ENCODE peak calls at places on chromosomes 5 and 9, in five cellular contexts. One of them, this sample, is unnamed.

GRCh38 chr5:126961702-126962101 is 68.7 kb downstream of the MARCHF3 start:
- DNase-seq in LoVo: no peak
- DNase-seq in SW 1271: peak
- DNase-seq in fibroblast of gingiva: peak
- DNase-seq in RWPE1: peak
- DNase-seq in this sample: no peak

GRCh38 chr5:73901455-73901854 is 275.5 kb downstream of the ARHGEF28 start:
- DNase-seq in SW 1271: peak
- DNase-seq in fibroblast of gingiva: no peak
- DNase-seq in LoVo: peak
- DNase-seq in RWPE1: peak
- DNase-seq in this sample: no peak

GRCh38 chr5:89043676-89044075 is 160.7 kb upstream of the MEF2C start:
- DNase-seq in fibroblast of gingiva: no peak
- DNase-seq in RWPE1: peak
- DNase-seq in LoVo: no peak
- DNase-seq in SW 1271: peak
- DNase-seq in this sample: no peak

GRCh38 chr9:135989722-135990467 is 28.7 kb upstream of the UBAC1 start:
- DNase-seq in fibroblast of gingiva: no peak
- DNase-seq in LoVo: no peak
- DNase-seq in RWPE1: no peak
- DNase-seq in SW 1271: no peak
- DNase-seq in this sample: no peak

GRCh38 chr9:33110686-33111085 is 34.2 kb upstream of the SMU1 start:
- DNase-seq in RWPE1: no peak
- DNase-seq in SW 1271: no peak
- DNase-seq in LoVo: no peak
- DNase-seq in fibroblast of gingiva: no peak
- DNase-seq in this sample: no peak

GRCh38 chr5:15794117-15794985 is 294.4 kb downstream of the FBXL7 start:
- DNase-seq in RWPE1: no peak
- DNase-seq in LoVo: no peak
- DNase-seq in SW 1271: peak
- DNase-seq in fibroblast of gingiva: peak
- DNase-seq in this sample: no peak

GRCh38 chr5:149452007-149452664 is 73.0 kb upstream of the IL17B start:
- DNase-seq in fibroblast of gingiva: no peak
- DNase-seq in LoVo: peak
- DNase-seq in RWPE1: no peak
- DNase-seq in SW 1271: peak
- DNase-seq in this sample: no peak

GRCh38 chr9:130186839-130187522 is 14.8 kb downstream of the NCS1 start:
- DNase-seq in LoVo: peak
- DNase-seq in RWPE1: peak
- DNase-seq in fibroblast of gingiva: peak
- DNase-seq in SW 1271: peak
- DNase-seq in this sample: peak

GRCh38 chr9:131697097-131697496 is 42.8 kb downstream of the RAPGEF1 start:
- DNase-seq in fibroblast of gingiva: peak
- DNase-seq in RWPE1: no peak
- DNase-seq in LoVo: no peak
- DNase-seq in SW 1271: no peak
- DNase-seq in this sample: no peak

GRCh38 chr9:36398745-36399144 is 1.3 kb downstream of the RNF38 start:
- DNase-seq in SW 1271: no peak
- DNase-seq in LoVo: no peak
- DNase-seq in RWPE1: peak
- DNase-seq in fibroblast of gingiva: peak
- DNase-seq in this sample: no peak

GRCh38 chr9:107631788-107632187 is 142.2 kb upstream of the KLF4 start:
- DNase-seq in fibroblast of gingiva: peak
- DNase-seq in SW 1271: no peak
- DNase-seq in LoVo: no peak
- DNase-seq in RWPE1: no peak
- DNase-seq in this sample: no peak

GRCh38 chr5:33774323-33774722 is 117.5 kb downstream of the ADAMTS12 start:
- DNase-seq in SW 1271: no peak
- DNase-seq in LoVo: no peak
- DNase-seq in RWPE1: no peak
- DNase-seq in fibroblast of gingiva: peak
- DNase-seq in this sample: no peak

GRCh38 chr5:160772854-160773253 is 79.2 kb downstream of the ATP10B start:
- DNase-seq in SW 1271: no peak
- DNase-seq in fibroblast of gingiva: no peak
- DNase-seq in LoVo: no peak
- DNase-seq in RWPE1: no peak
- DNase-seq in this sample: no peak

GRCh38 chr5:1387059-1387755 is 42.3 kb upstream of the CLPTM1L start:
- DNase-seq in LoVo: no peak
- DNase-seq in SW 1271: no peak
- DNase-seq in RWPE1: no peak
- DNase-seq in fibroblast of gingiva: no peak
- DNase-seq in this sample: no peak

GRCh38 chr5:64838803-64839202 is 70.1 kb downstream of the CWC27 start:
- DNase-seq in SW 1271: no peak
- DNase-seq in fibroblast of gingiva: no peak
- DNase-seq in RWPE1: no peak
- DNase-seq in LoVo: no peak
- DNase-seq in this sample: no peak

GRCh38 chr5:164472150-164472549 is 966.7 kb downstream of the MAT2B start:
- DNase-seq in fibroblast of gingiva: no peak
- DNase-seq in SW 1271: no peak
- DNase-seq in LoVo: no peak
- DNase-seq in RWPE1: no peak
- DNase-seq in this sample: no peak

GRCh38 chr5:54259090-54259489 is 51.3 kb downstream of the ARL15 start:
- DNase-seq in SW 1271: no peak
- DNase-seq in RWPE1: peak
- DNase-seq in fibroblast of gingiva: no peak
- DNase-seq in LoVo: no peak
- DNase-seq in this sample: no peak

GRCh38 chr5:170522211-170523128 is 18.6 kb downstream of the KCNIP1 start:
- DNase-seq in RWPE1: peak
- DNase-seq in LoVo: peak
- DNase-seq in fibroblast of gingiva: peak
- DNase-seq in SW 1271: peak
- DNase-seq in this sample: no peak

GRCh38 chr5:100797863-100798262 is 105.2 kb downstream of the ST8SIA4 start:
- DNase-seq in fibroblast of gingiva: no peak
- DNase-seq in SW 1271: no peak
- DNase-seq in RWPE1: peak
- DNase-seq in LoVo: no peak
- DNase-seq in this sample: no peak

GRCh38 chr9:123929177-123929869 is 603 bp downstream of the DENND1A start:
- DNase-seq in fibroblast of gingiva: no peak
- DNase-seq in LoVo: no peak
- DNase-seq in RWPE1: peak
- DNase-seq in SW 1271: no peak
- DNase-seq in this sample: no peak

GRCh38 chr5:108148715-108149139 is 233.2 kb downstream of the FBXL17 start:
- DNase-seq in fibroblast of gingiva: peak
- DNase-seq in LoVo: peak
- DNase-seq in RWPE1: peak
- DNase-seq in SW 1271: no peak
- DNase-seq in this sample: peak

GRCh38 chr5:96790851-96791513 is 16.8 kb downstream of the ERAP1 start:
- DNase-seq in RWPE1: no peak
- DNase-seq in LoVo: no peak
- DNase-seq in fibroblast of gingiva: peak
- DNase-seq in SW 1271: no peak
- DNase-seq in this sample: no peak

GRCh38 chr5:8827701-8828100 is 718.2 kb downstream of the SEMA5A start:
- DNase-seq in RWPE1: no peak
- DNase-seq in SW 1271: no peak
- DNase-seq in LoVo: no peak
- DNase-seq in fibroblast of gingiva: no peak
- DNase-seq in this sample: no peak

GRCh38 chr5:675876-676698 is 17.1 kb downstream of the TPPP start:
- DNase-seq in SW 1271: no peak
- DNase-seq in RWPE1: no peak
- DNase-seq in fibroblast of gingiva: no peak
- DNase-seq in LoVo: no peak
- DNase-seq in this sample: no peak

GRCh38 chr5:151014680-151015343 is 5.6 kb upstream of the GPX3 start:
- DNase-seq in fibroblast of gingiva: peak
- DNase-seq in LoVo: no peak
- DNase-seq in RWPE1: no peak
- DNase-seq in SW 1271: no peak
- DNase-seq in this sample: no peak

GRCh38 chr5:73201547-73202513 is 28.8 kb downstream of the TMEM174 start:
- DNase-seq in RWPE1: peak
- DNase-seq in fibroblast of gingiva: peak
- DNase-seq in LoVo: peak
- DNase-seq in SW 1271: peak
- DNase-seq in this sample: peak

GRCh38 chr5:86320266-86320665 is 297.5 kb upstream of the COX7C start:
- DNase-seq in RWPE1: no peak
- DNase-seq in LoVo: no peak
- DNase-seq in fibroblast of gingiva: no peak
- DNase-seq in SW 1271: peak
- DNase-seq in this sample: no peak

GRCh38 chr9:100505564-100506159 is 32.7 kb downstream of the TMEFF1 start:
- DNase-seq in LoVo: peak
- DNase-seq in SW 1271: peak
- DNase-seq in RWPE1: peak
- DNase-seq in fibroblast of gingiva: peak
- DNase-seq in this sample: peak

GRCh38 chr5:170467000-170467707 is 36.7 kb upstream of the KCNIP1 start:
- DNase-seq in RWPE1: peak
- DNase-seq in LoVo: peak
- DNase-seq in fibroblast of gingiva: peak
- DNase-seq in SW 1271: peak
- DNase-seq in this sample: peak

GRCh38 chr5:142871880-142872200 is 101.7 kb downstream of the ARHGAP26 start:
- DNase-seq in fibroblast of gingiva: no peak
- DNase-seq in LoVo: no peak
- DNase-seq in RWPE1: no peak
- DNase-seq in SW 1271: no peak
- DNase-seq in this sample: no peak

GRCh38 chr5:133041910-133042309 is 9.9 kb upstream of the HSPA4 start:
- DNase-seq in SW 1271: no peak
- DNase-seq in fibroblast of gingiva: no peak
- DNase-seq in LoVo: no peak
- DNase-seq in RWPE1: no peak
- DNase-seq in this sample: no peak

GRCh38 chr5:62138607-62139006 is 167.4 kb upstream of the KIF2A start:
- DNase-seq in SW 1271: no peak
- DNase-seq in LoVo: no peak
- DNase-seq in RWPE1: no peak
- DNase-seq in fibroblast of gingiva: no peak
- DNase-seq in this sample: no peak